ENCODE peak calls at places on chromosomes 1 and 21, in four cellular contexts. J, O, Q and A are unnamed samples.

GRCh38 chr1:231930257-231930947 is 303.8 kb downstream of the DISC1 start:
- DNase-seq in J (no peak), O (no peak), Q (no peak), A (no peak)

GRCh38 chr21:45533731-45534571 is 8.3 kb downstream of the SLC19A1 start:
- DNase-seq in J (no peak), O (no peak), Q (no peak), A (no peak)

GRCh38 chr1:30998887-30999286 is 66.6 kb downstream of the PUM1 start:
- DNase-seq in J (no peak), O (no peak), Q (no peak), A (no peak)

GRCh38 chr1:24503003-24503751 is 541 bp downstream of the RCAN3 start:
- DNase-seq in J (no peak), O (no peak), Q (peak), A (no peak)

GRCh38 chr1:52551476-52552235 is 1.2 kb downstream of the TUT4 start:
- DNase-seq in J (peak), O (peak), Q (peak), A (no peak)

GRCh38 chr1:21337459-21337930 is 47.2 kb upstream of the ECE1 start:
- DNase-seq in J (no peak), O (no peak), Q (no peak), A (no peak)

GRCh38 chr1:37691497-37692077 is 729 bp upstream of the CDCA8 start:
- DNase-seq in J (no peak), O (peak), Q (peak), A (no peak)

GRCh38 chr1:84705503-84705902 is 15.2 kb upstream of the SSX2IP start:
- DNase-seq in J (no peak), O (no peak), Q (no peak), A (no peak)

GRCh38 chr1:240169188-240169587 is 77.5 kb downstream of the FMN2 start:
- DNase-seq in J (no peak), O (peak), Q (peak), A (peak)

GRCh38 chr1:221998186-221998612 is 256.3 kb upstream of the DUSP10 start:
- DNase-seq in J (no peak), O (peak), Q (no peak), A (no peak)

GRCh38 chr1:9890224-9890731 is 19.8 kb downstream of the CTNNBIP1 start:
- DNase-seq in J (no peak), O (peak), Q (peak), A (peak)

GRCh38 chr1:160394673-160395072 is 5.7 kb upstream of the VANGL2 start:
- DNase-seq in J (no peak), O (no peak), Q (no peak), A (no peak)

GRCh38 chr21:45535341-45536081 is 6.7 kb downstream of the SLC19A1 start:
- DNase-seq in J (no peak), O (no peak), Q (no peak), A (no peak)

GRCh38 chr1:68454534-68454933 is 4.8 kb upstream of the RPE65 start:
- DNase-seq in J (no peak), O (no peak), Q (peak), A (peak)

GRCh38 chr21:27219068-27219467 is 252.2 kb upstream of the ADAMTS5 start:
- DNase-seq in J (no peak), O (peak), Q (no peak), A (no peak)

GRCh38 chr21:46144464-46145070 is 10.8 kb downstream of the FTCD start:
- DNase-seq in J (no peak), O (no peak), Q (no peak), A (no peak)

GRCh38 chr21:34939673-34940321 is 109.3 kb downstream of the RUNX1 start:
- DNase-seq in J (no peak), O (peak), Q (no peak), A (no peak)